ENCODE peak calls at places on chromosomes 11 and 22, in ten cellular contexts. Q is left ventricle myocardium inferior; G is left ventricle myocardium superior; E is stimulated activated CD4-positive, alpha-beta T cell treated with anti-CD3 and anti-CD28 coated beads, Interleukin-1b, Interleukin-23, amount 100 ng/mL, for 24 hours; K is left lobe of liver; F is NCI-H748 treated with DMSO at 0.1 percent for 48 hours; I is GM23338; Z is stimulated activated CD8-positive, alpha-beta memory T cell treated with anti-CD3 and anti-CD28 coated beads, Interleukin-4, amount 100 ng/mL, for 4 hours; H is prostate gland; U is T follicular helper cell. Y is an unnamed sample.

GRCh38 chr11:117832511-117832910 is 8.0 kb upstream of the FXYD2 start:
- DNase-seq in Q (no peak), G (no peak), E (no peak), K (no peak), F (no peak), I (no peak), Z (no peak), H (no peak), U (no peak), Y (no peak)

GRCh38 chr22:18067548-18068341 is 10.0 kb upstream of the PEX26 start:
- DNase-seq in Q (no peak), G (no peak), E (no peak), K (no peak), F (no peak), I (no peak), Z (no peak), H (no peak), U (no peak), Y (no peak)

GRCh38 chr22:17199131-17199731 is 20.0 kb downstream of the ADA2 start:
- DNase-seq in Q (peak; percentile 30), G (peak; percentile 63), E (no peak), K (no peak), F (no peak), I (peak; percentile 96), Z (no peak), H (no peak), U (no peak), Y (no peak)

GRCh38 chr11:83610996-83611395 is 324.8 kb upstream of the CCDC90B start:
- DNase-seq in Q (no peak), G (no peak), E (no peak), K (no peak), F (no peak), I (no peak), Z (no peak), H (no peak), U (no peak), Y (no peak)

GRCh38 chr11:61713464-61713863 is 33.3 kb downstream of the DAGLA start:
- DNase-seq in Q (no peak), G (no peak), E (no peak), K (no peak), F (no peak), I (no peak), Z (no peak), H (no peak), U (no peak), Y (no peak)

GRCh38 chr11:74276581-74276980 is 34.9 kb downstream of the P4HA3 start:
- DNase-seq in Q (no peak), G (no peak), E (no peak), K (no peak), F (no peak), I (no peak), Z (no peak), H (no peak), U (no peak), Y (no peak)

GRCh38 chr11:114077482-114078305 is 18.2 kb downstream of the ZBTB16 start:
- DNase-seq in Q (no peak), G (no peak), E (no peak), K (peak; percentile 41), F (peak; percentile 35), I (no peak), Z (no peak), H (no peak), U (no peak), Y (no peak)

GRCh38 chr11:69811431-69811830 is 7.8 kb downstream of the FGF3 start:
- DNase-seq in Q (no peak), G (no peak), E (no peak), K (no peak), F (no peak), I (no peak), Z (no peak), H (no peak), U (no peak), Y (no peak)

GRCh38 chr11:112343368-112344039 is 82.8 kb upstream of the PLET1 start:
- DNase-seq in Q (no peak), G (no peak), E (no peak), K (no peak), F (peak; percentile 23), I (no peak), Z (no peak), H (peak; percentile 53), U (no peak), Y (no peak)

GRCh38 chr22:42643632-42644421 is 3.4 kb upstream of the ATP5MGL start:
- DNase-seq in Q (no peak), G (no peak), E (no peak), K (no peak), F (no peak), I (no peak), Z (no peak), H (no peak), U (no peak), Y (no peak)

GRCh38 chr11:59062602-59063529 is 23.2 kb upstream of the GLYATL1B start:
- DNase-seq in Q (no peak), G (no peak), E (no peak), K (no peak), F (no peak), I (peak; percentile 36), Z (no peak), H (no peak), U (no peak), Y (no peak)

GRCh38 chr11:12150831-12151382 is 40.5 kb downstream of the MICAL2 start:
- DNase-seq in Q (no peak), G (no peak), E (peak; percentile 52), K (no peak), F (no peak), I (no peak), Z (no peak), H (no peak), U (no peak), Y (peak; percentile 22)